ENCODE peak calls at places on chromosomes 13 and 19, in eight cellular contexts. M is cardiac fibroblast; F is activated CD8-positive, alpha-beta memory T cell treated with anti-CD3 and anti-CD28 coated beads for 48 hours; Z is stimulated activated CD4-positive, alpha-beta T cell treated with anti-CD3 and anti-CD28 coated beads, Interleukin-12 subunit alpha, Interleukin-12 subunit beta, amount 100 ng/mL, for 48 hours; J is activated CD4-positive, CD25-positive, alpha-beta regulatory T cell treated with anti-CD3 and anti-CD28 coated beads, Interleukin-2, amount 50 U/mL, for 16 hours; S is H54; W is mesothelial cell of epicardium; C is Calu3. R is an unnamed sample.

GRCh38 chr13:113632706-113633484 is 25.1 kb downstream of the ATP4B start:
- DNase-seq in S (no peak), J (no peak), F (no peak), W (no peak), M (no peak), Z (no peak), C (no peak), R (no peak)

GRCh38 chr19:12842511-12842910 is 4.2 kb downstream of the MAST1 start:
- DNase-seq in S (no peak), F (no peak), J (no peak), Z (no peak), W (no peak), C (no peak), M (no peak), R (no peak)

GRCh38 chr19:12159773-12160414 is 3.0 kb upstream of the ZNF136 start:
- DNase-seq in Z (no peak), C (no peak), S (no peak), W (no peak), F (no peak), M (no peak), J (no peak), R (no peak)

GRCh38 chr19:11485245-11485837 is 4.5 kb upstream of the ELAVL3 start:
- DNase-seq in W (no peak), S (no peak), F (no peak), M (no peak), Z (no peak), J (no peak), C (no peak), R (no peak)

GRCh38 chr13:44903596-44903995 is 85.7 kb downstream of the NUFIP1 start:
- DNase-seq in M (peak), W (no peak), J (no peak), Z (no peak), S (no peak), F (no peak), C (no peak), R (peak)

GRCh38 chr13:113564331-113565023 is 20.1 kb upstream of the TFDP1 start:
- DNase-seq in S (no peak), C (no peak), J (no peak), W (no peak), Z (no peak), F (no peak), M (no peak), R (no peak)

GRCh38 chr13:41064493-41064892 is 3.2 kb downstream of the WBP4 start:
- DNase-seq in M (peak), W (no peak), F (no peak), Z (no peak), C (no peak), S (no peak), J (no peak), R (peak)

GRCh38 chr19:47377801-47378200 is 28.7 kb downstream of the DHX34 start:
- DNase-seq in C (no peak), W (no peak), S (no peak), Z (no peak), M (no peak), F (no peak), J (no peak), R (no peak)

GRCh38 chr13:111573362-111573761 is 252.9 kb downstream of the TEX29 start:
- DNase-seq in F (no peak), M (no peak), J (no peak), Z (no peak), S (no peak), W (no peak), C (no peak), R (no peak)

GRCh38 chr19:34337747-34338146 is 27.2 kb upstream of the GPI start:
- DNase-seq in Z (no peak), F (no peak), S (no peak), J (no peak), C (no peak), M (no peak), W (no peak), R (no peak)

GRCh38 chr13:103287659-103288058 is 221.4 kb upstream of the SLC10A2 start:
- DNase-seq in F (no peak), W (no peak), S (no peak), J (no peak), M (peak), C (no peak), Z (no peak), R (peak)

GRCh38 chr13:22227895-22228294 is 557.0 kb downstream of the FGF9 start:
- DNase-seq in C (no peak), Z (no peak), W (no peak), F (no peak), J (no peak), M (no peak), S (no peak), R (no peak)

GRCh38 chr19:17052439-17052838 is 22.8 kb downstream of the HAUS8 start:
- DNase-seq in C (peak), Z (no peak), W (no peak), S (no peak), J (no peak), M (peak), F (no peak), R (peak)

GRCh38 chr19:4014541-4015491 is 7.3 kb downstream of the PIAS4 start:
- DNase-seq in F (no peak), Z (no peak), J (no peak), C (no peak), W (no peak), M (no peak), S (no peak), R (no peak)

GRCh38 chr13:99085139-99085845 is 107.4 kb upstream of the DOCK9 start:
- DNase-seq in C (no peak), F (no peak), M (no peak), W (no peak), S (no peak), J (no peak), Z (no peak), R (no peak)

R was measured in iris pigment epithelial cell.